ENCODE peak calls at places on chromosomes 13 and 19, in five cellular contexts. K is pancreas, Q is NCI-H146, Y is ascending aorta, L is ACHN. M is an unnamed sample.

GRCh38 chr19:55676889-55677505 is 2.0 kb downstream of the EPN1 start:
- DNase-seq in K (no peak), Q (no peak), Y (no peak), L (no peak), M (no peak)

GRCh38 chr19:30029721-30030510 is 87.9 kb downstream of the URI1 start:
- DNase-seq in K (no peak), Q (no peak), Y (no peak), L (no peak), M (no peak)

GRCh38 chr13:57633950-57634828 is 2.6 kb downstream of the PCDH17 start:
- DNase-seq in K (no peak), Q (no peak), Y (no peak), L (no peak), M (no peak)

GRCh38 chr13:80550856-80551532 is 210.1 kb upstream of the SPRY2 start:
- DNase-seq in K (no peak), Q (no peak), Y (no peak), L (no peak), M (no peak)

GRCh38 chr13:94192576-94192975 is 286.9 kb downstream of the DCT start:
- DNase-seq in K (no peak), Q (peak; percentile 47), Y (no peak), L (peak; percentile 42), M (no peak)

GRCh38 chr13:63948045-63948444 is 2532.4 kb upstream of the PCDH20 start:
- DNase-seq in K (no peak), Q (no peak), Y (no peak), L (no peak), M (no peak)

GRCh38 chr13:112032186-112032835 is 34.6 kb upstream of the SOX1 start:
- DNase-seq in K (peak; percentile 45), Q (no peak), Y (no peak), L (no peak), M (no peak)

GRCh38 chr13:98752111-98752941 is at the start of gene SLC15A1:
- DNase-seq in K (no peak), Q (peak; percentile 68), Y (no peak), L (no peak), M (no peak)

GRCh38 chr19:28374971-28375370 is 838.0 kb downstream of the UQCRFS1 start:
- DNase-seq in K (no peak), Q (no peak), Y (no peak), L (no peak), M (no peak)

GRCh38 chr19:7817801-7818200 is 12.2 kb upstream of the EVI5L start:
- DNase-seq in K (no peak), Q (no peak), Y (no peak), L (no peak), M (no peak)

GRCh38 chr13:23771966-23772365 is 117.2 kb downstream of the MIPEP start:
- DNase-seq in K (no peak), Q (no peak), Y (no peak), L (no peak), M (no peak)

GRCh38 chr13:96993660-96994029 is 631 bp downstream of the OXGR1 start:
- DNase-seq in K (no peak), Q (no peak), Y (no peak), L (no peak), M (no peak)

GRCh38 chr19:7942981-7943443 is 454 bp downstream of the TIMM44 start:
- DNase-seq in K (no peak), Q (peak; percentile 48), Y (no peak), L (peak; percentile 22), M (no peak)

GRCh38 chr19:54183431-54183830 is 5.9 kb downstream of the MBOAT7 start:
- DNase-seq in K (no peak), Q (no peak), Y (no peak), L (no peak), M (no peak)

GRCh38 chr19:5321851-5322681 is 18.5 kb downstream of the PTPRS start:
- DNase-seq in K (no peak), Q (no peak), Y (no peak), L (no peak), M (no peak)

GRCh38 chr19:34120846-34121639 is 51.3 kb upstream of the LSM14A start:
- DNase-seq in K (no peak), Q (no peak), Y (no peak), L (peak; percentile 46), M (no peak)

GRCh38 chr19:2087621-2088100 is 8.5 kb downstream of the MOB3A start:
- DNase-seq in K (no peak), Q (no peak), Y (no peak), L (no peak), M (no peak)

GRCh38 chr19:52451241-52451640 is 2.1 kb upstream of the ZNF578 start:
- DNase-seq in K (no peak), Q (no peak), Y (no peak), L (no peak), M (no peak)

GRCh38 chr13:20526664-20527063 is 1.0 kb upstream of the CRYL1 start:
- DNase-seq in K (no peak), Q (peak; percentile 11), Y (no peak), L (no peak), M (no peak)

GRCh38 chr13:40318366-40318765 is 348.1 kb downstream of the FOXO1 start:
- DNase-seq in K (peak; percentile 38), Q (no peak), Y (no peak), L (no peak), M (no peak)

GRCh38 chr13:21318891-21319532 is 140.1 kb downstream of the ZDHHC20 start:
- DNase-seq in K (no peak), Q (no peak), Y (no peak), L (no peak), M (no peak)

GRCh38 chr13:33355470-33355869 is 69.9 kb upstream of the STARD13 start:
- DNase-seq in K (no peak), Q (no peak), Y (no peak), L (no peak), M (no peak)

GRCh38 chr13:31797154-31797775 is 57.9 kb downstream of the RXFP2 start:
- DNase-seq in K (no peak), Q (peak; percentile 23), Y (no peak), L (peak; percentile 33), M (no peak)

GRCh38 chr19:31693131-31693700 is 344.0 kb upstream of the TSHZ3 start:
- DNase-seq in K (no peak), Q (no peak), Y (no peak), L (no peak), M (no peak)

GRCh38 chr13:51913421-51914136 is 51.8 kb downstream of the CCDC70 start:
- DNase-seq in K (no peak), Q (peak; percentile 23), Y (no peak), L (no peak), M (no peak)

GRCh38 chr13:113080901-113081521 is 24.6 kb upstream of the F7 start:
- DNase-seq in K (no peak), Q (no peak), Y (no peak), L (no peak), M (no peak)

GRCh38 chr19:5091576-5092215 is 122.8 kb downstream of the KDM4B start:
- DNase-seq in K (no peak), Q (no peak), Y (no peak), L (no peak), M (no peak)

GRCh38 chr13:19927117-19927734 is 31.3 kb upstream of the ZMYM2 start:
- DNase-seq in K (no peak), Q (peak; percentile 26), Y (no peak), L (peak; percentile 46), M (no peak)

GRCh38 chr13:98481511-98481951 is 95.4 kb downstream of the STK24 start:
- DNase-seq in K (no peak), Q (peak; percentile 57), Y (no peak), L (no peak), M (no peak)

GRCh38 chr13:111904701-111905608 is 162.0 kb upstream of the SOX1 start:
- DNase-seq in K (peak; percentile 4), Q (no peak), Y (no peak), L (no peak), M (no peak)

GRCh38 chr13:107361666-107362065 is 793.7 kb upstream of the ARGLU1 start:
- DNase-seq in K (no peak), Q (no peak), Y (no peak), L (no peak), M (no peak)

GRCh38 chr19:20558011-20558410 is 7.6 kb downstream of the ZNF737 start:
- DNase-seq in K (peak; percentile 21), Q (no peak), Y (no peak), L (no peak), M (no peak)